ENCODE peak calls at places on chromosomes 1 and 21, in six cellular contexts. A, V, I, J, S and D are unnamed samples.

GRCh38 chr21:45957986-45958610 is 23.5 kb upstream of the COL6A1 start:
- DNase-seq in V (no peak), A (no peak), I (no peak), S (peak), J (peak), D (no peak)

GRCh38 chr1:16204634-16205332 is 7.7 kb downstream of the ARHGEF19 start:
- DNase-seq in A (peak), J (no peak), V (no peak), I (peak), S (no peak), D (no peak)

GRCh38 chr1:51214615-51215131 is 21.4 kb upstream of the RNF11 start:
- DNase-seq in I (peak), A (no peak), S (no peak), J (peak), V (no peak), D (no peak)

GRCh38 chr1:17163789-17164666 is 40.9 kb upstream of the PADI1 start:
- DNase-seq in A (no peak), V (no peak), S (no peak), J (no peak), I (no peak), D (no peak)

GRCh38 chr1:9561429-9561828 is 22.2 kb downstream of the SLC25A33 start:
- DNase-seq in I (peak), V (no peak), A (peak), J (peak), S (no peak), D (peak)

GRCh38 chr1:107474877-107475612 is 334.2 kb downstream of the NTNG1 start:
- DNase-seq in J (peak), S (no peak), A (no peak), I (no peak), V (no peak), D (no peak)

GRCh38 chr1:27033059-27033746 is 20.6 kb upstream of the TENT5B start:
- DNase-seq in A (peak), V (no peak), I (peak), J (no peak), S (no peak), D (no peak)

GRCh38 chr1:47705517-47706130 is 267.8 kb downstream of the FOXD2 start:
- DNase-seq in A (no peak), J (no peak), S (no peak), V (no peak), I (no peak), D (no peak)

GRCh38 chr1:161952603-161953172 is 71.0 kb downstream of the OLFML2B start:
- DNase-seq in A (no peak), V (no peak), I (no peak), J (peak), S (no peak), D (no peak)

GRCh38 chr1:39779137-39779536 is 8.0 kb upstream of the OXCT2 start:
- DNase-seq in A (no peak), S (no peak), V (no peak), I (no peak), J (no peak), D (no peak)

GRCh38 chr1:57494679-57495078 is 70.8 kb upstream of the DAB1 start:
- DNase-seq in V (no peak), J (no peak), A (no peak), S (no peak), I (peak), D (no peak)

GRCh38 chr1:207818971-207819451 is 67.2 kb downstream of the CD46 start:
- DNase-seq in J (peak), A (no peak), S (peak), I (peak), V (no peak), D (no peak)

GRCh38 chr1:189939967-189940366 is 537.7 kb downstream of the BRINP3 start:
- DNase-seq in J (peak), I (peak), S (no peak), V (no peak), A (no peak), D (no peak)

GRCh38 chr1:169906938-169907337 is 13.2 kb upstream of the SCYL3 start:
- DNase-seq in A (no peak), S (no peak), I (no peak), J (no peak), V (no peak), D (no peak)

GRCh38 chr1:246748867-246749266 is 24.7 kb downstream of the SCCPDH start:
- DNase-seq in V (no peak), S (no peak), I (peak), A (no peak), J (no peak), D (peak)

GRCh38 chr1:19377812-19378718 is 65.9 kb downstream of the SLC66A1 start:
- DNase-seq in S (no peak), J (no peak), A (no peak), V (no peak), I (no peak), D (no peak)

GRCh38 chr1:105436589-105437259 is 1619.8 kb upstream of the PRMT6 start:
- DNase-seq in J (no peak), V (no peak), I (no peak), A (no peak), S (no peak), D (no peak)

GRCh38 chr1:116766616-116767469 is 12.6 kb downstream of the CD2 start:
- DNase-seq in J (no peak), V (no peak), I (no peak), A (no peak), S (no peak), D (no peak)

GRCh38 chr1:40837601-40838000 is 24.6 kb downstream of the CITED4 start:
- DNase-seq in I (no peak), S (no peak), J (no peak), V (no peak), A (no peak), D (no peak)
- H3K4me3 ChIP-seq in I (no peak), S (no peak), J (no peak), V (no peak), A (no peak), D (no peak)

GRCh38 chr1:240946926-240947325 is 335.0 kb upstream of the GREM2 start:
- DNase-seq in I (peak), S (no peak), V (no peak), J (peak), A (peak), D (no peak)
- TF ChIP-seq CTCF in I (peak), S (no peak), V (no peak), J (peak), A (peak), D (peak)

DNA sequence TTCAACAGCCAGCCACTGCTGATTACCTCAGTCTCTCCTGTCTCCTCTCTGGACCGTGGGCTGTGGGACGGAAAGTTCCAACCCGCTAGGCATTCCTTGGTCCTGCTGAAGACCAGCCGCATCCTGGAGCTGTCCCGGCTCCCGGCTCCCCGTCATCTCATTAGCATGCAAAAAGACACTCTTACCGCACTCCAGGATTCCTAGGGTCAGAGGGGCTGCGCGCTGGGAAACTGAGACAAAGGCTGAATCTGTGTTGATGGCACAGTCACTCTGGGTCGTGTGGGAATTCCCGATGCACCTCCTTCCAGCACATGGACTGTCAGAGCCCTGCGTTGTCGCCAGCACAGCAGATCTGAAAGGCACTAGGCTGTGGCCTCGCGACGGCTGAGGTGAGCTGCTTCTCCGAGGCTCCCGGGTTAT is 65.7 kb downstream of the PRKCZ start:
- DNase-seq in J (peak), A (no peak), S (no peak), V (no peak), I (no peak), D (no peak)
- H3K4me3 ChIP-seq in J (no peak), A (no peak), S (no peak), V (no peak), I (no peak), D (no peak)

GRCh38 chr1:53638641-53639035 is 100.3 kb downstream of the GLIS1 start:
- DNase-seq in I (no peak), S (peak), V (no peak), J (no peak), A (no peak), D (no peak)

GRCh38 chr1:53639996-53640695 is 98.8 kb downstream of the GLIS1 start:
- DNase-seq in I (no peak), J (no peak), A (no peak), S (peak), V (no peak), D (no peak)

GRCh38 chr1:53637726-53638640 is 101.0 kb downstream of the GLIS1 start:
- DNase-seq in V (no peak), S (peak), I (no peak), A (no peak), J (no peak), D (no peak)

GRCh38 chr1:53640696-53641065 is 98.3 kb downstream of the GLIS1 start:
- DNase-seq in V (no peak), J (no peak), S (peak), I (no peak), A (no peak), D (no peak)

DNA sequence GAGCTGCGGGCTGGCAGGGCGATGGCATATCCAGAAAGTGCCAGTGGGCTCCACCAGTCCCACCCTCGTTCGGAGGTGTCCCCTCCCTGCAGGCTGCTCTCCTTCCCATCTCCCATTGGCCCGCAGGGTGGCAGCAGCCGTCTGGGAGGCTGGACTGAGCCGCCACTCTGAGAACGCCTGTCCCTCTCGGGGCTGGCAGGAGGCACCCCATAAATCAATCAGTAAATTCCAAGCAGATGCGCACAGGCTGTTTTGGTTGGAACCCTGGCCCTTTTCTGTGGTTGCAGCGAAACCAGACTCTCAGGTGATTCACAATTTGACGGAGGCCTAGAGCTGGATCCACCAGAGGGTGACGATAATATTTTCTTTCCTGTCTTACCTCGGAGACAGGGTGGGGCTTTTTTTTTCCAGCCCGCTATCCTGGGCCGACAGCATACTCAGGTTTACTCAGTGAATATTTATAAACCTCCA is 99.7 kb downstream of the GLIS1 start:
- DNase-seq in S (peak), I (peak), A (no peak), J (peak), V (no peak), D (peak)
- TF ChIP-seq CTCF in S (no peak), I (no peak), A (no peak), J (peak), V (no peak), D (peak)